ENCODE peak calls at places on chromosomes 7 and 10, in six cellular contexts. Z is GM12878, M is A549, C is IMR-90, B is HepG2, T is K562. H is an unnamed sample.
A peak's percentile ranks its signal among the peaks of the same experiment; 100 is the strongest.

GRCh38 chr10:12852732-12853131 is 148.8 kb downstream of the CCDC3 start:
- DNase-seq in B (no peak), Z (no peak), T (no peak), C (no peak), M (no peak), H (no peak)

GRCh38 chr7:21960922-21961321 is 15.2 kb upstream of the CDCA7L start:
- DNase-seq in B (no peak), M (no peak), C (peak; percentile 83), T (no peak), Z (no peak), H (no peak)

GRCh38 chr10:119104653-119105024 is 726 bp downstream of the DENND10 start:
- DNase-seq in T (no peak), B (no peak), Z (no peak), C (no peak), M (no peak), H (peak; percentile 39)

GRCh38 chr10:30581779-30582380 is 47.7 kb downstream of the LYZL2 start:
- DNase-seq in T (peak; percentile 68), Z (no peak), B (peak; percentile 51), C (peak; percentile 54), M (peak; percentile 64), H (peak; percentile 46)

GRCh38 chr7:129896568-129897382 is 56.0 kb downstream of the UBE2H start:
- DNase-seq in C (peak; percentile 38), Z (no peak), B (no peak), M (no peak), T (no peak), H (no peak)

GRCh38 chr7:103524042-103524907 is 78.3 kb upstream of the SLC26A5 start:
- DNase-seq in T (peak; percentile 42), C (peak; percentile 68), Z (no peak), B (peak; percentile 3), M (peak; percentile 7), H (peak; percentile 46)

GRCh38 chr7:111003883-111004282 is 87.0 kb upstream of the LRRN3 start:
- DNase-seq in C (no peak), M (no peak), Z (no peak), T (no peak), B (no peak), H (no peak)

GRCh38 chr7:85204496-85204895 is 17.6 kb upstream of the SEMA3D start:
- DNase-seq in M (no peak), Z (no peak), C (no peak), B (no peak), T (no peak), H (no peak)

GRCh38 chr7:135923700-135924261 is 53.4 kb downstream of the MTPN start:
- DNase-seq in T (peak; percentile 89), Z (no peak), C (peak; percentile 96), B (no peak), M (peak; percentile 87), H (no peak)

GRCh38 chr10:855079-855478 is 76.4 kb downstream of the LARP4B start:
- DNase-seq in T (no peak), Z (no peak), C (no peak), B (no peak), M (no peak), H (no peak)

GRCh38 chr7:782718-783449 is 49.4 kb upstream of the SUN1 start:
- DNase-seq in T (no peak), C (no peak), B (no peak), M (no peak), Z (no peak), H (no peak)

GRCh38 chr7:79317728-79318127 is 135.7 kb downstream of the MAGI2 start:
- DNase-seq in M (peak; percentile 46), B (peak; percentile 80), C (peak; percentile 97), Z (no peak), T (no peak), H (peak; percentile 16)

GRCh38 chr7:71220210-71220695 is 88.3 kb downstream of the GALNT17 start:
- DNase-seq in C (no peak), B (no peak), Z (no peak), T (no peak), M (no peak), H (no peak)

GRCh38 chr10:106711313-106711906 is 453.1 kb downstream of the SORCS1 start:
- DNase-seq in B (peak; percentile 23), Z (no peak), T (peak; percentile 74), C (no peak), M (peak; percentile 11), H (peak; percentile 78)

GRCh38 chr7:116316838-116317612 is 106.7 kb downstream of the TES start:
- DNase-seq in B (peak; percentile 54), M (peak; percentile 78), Z (peak; percentile 77), C (peak; percentile 99), T (no peak), H (no peak)

GRCh38 chr7:141145630-141145982 is 71.7 kb downstream of the TMEM178B start:
- DNase-seq in M (no peak), T (no peak), Z (no peak), B (no peak), C (no peak), H (no peak)

GRCh38 chr7:936131-937054 is 18.1 kb downstream of the ADAP1 start:
- DNase-seq in T (no peak), M (peak; percentile 82), B (no peak), Z (peak; percentile 92), C (peak; percentile 28), H (no peak)

GRCh38 chr7:23491502-23491901 is 21.2 kb upstream of the IGF2BP3 start:
- DNase-seq in M (no peak), B (no peak), C (no peak), Z (no peak), T (no peak), H (no peak)

GRCh38 chr10:58486821-58487220 is 25.9 kb upstream of the BICC1 start:
- DNase-seq in B (no peak), M (no peak), T (no peak), C (peak; percentile 29), Z (no peak), H (no peak)

DNA sequence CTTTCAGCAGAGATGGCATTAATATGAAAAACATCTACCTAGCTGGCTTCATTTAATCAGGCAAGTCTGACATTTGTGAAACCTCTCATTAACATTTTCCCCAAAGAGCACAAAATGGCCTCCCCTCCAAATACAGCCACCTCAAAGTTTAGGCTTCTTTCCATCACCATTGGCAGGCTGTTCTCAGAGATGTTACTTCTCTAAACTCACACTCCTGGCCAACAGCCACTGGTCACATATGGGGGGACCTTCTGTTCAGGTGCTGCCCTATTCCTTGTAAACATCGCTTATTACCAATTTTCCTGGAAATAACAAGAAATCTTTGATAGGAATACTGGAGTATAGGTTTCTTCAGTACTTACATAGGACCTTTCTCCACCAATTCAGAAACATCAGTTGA is 69.5 kb downstream of the GBF1 start:
- DNase-seq in T (no peak), Z (no peak), B (no peak), M (no peak), C (no peak), H (no peak)
- TF ChIP-seq BHLHE40 in T (no peak), Z (no peak), B (no peak), M (no peak), C (no peak), H (no peak)

GRCh38 chr7:2843711-2844152 is 376 bp downstream of the GNA12 start:
- DNase-seq in Z (no peak), M (no peak), B (no peak), C (peak; percentile 34), T (peak; percentile 42), H (peak; percentile 50)
- TF ChIP-seq BHLHE40 in Z (no peak), M (no peak), B (no peak), C (no peak), T (no peak), H (no peak)

GRCh38 chr7:131040467-131040932 is 287.2 kb upstream of the MKLN1 start:
- DNase-seq in M (peak; percentile 58), C (peak; percentile 77), Z (no peak), T (peak; percentile 76), B (peak; percentile 57), H (peak; percentile 62)
- TF ChIP-seq BHLHE40 in M (no peak), C (no peak), Z (no peak), T (no peak), B (no peak), H (no peak)

GRCh38 chr7:55188590-55189446 is 170.0 kb downstream of the EGFR start:
- DNase-seq in M (no peak), B (peak; percentile 90), C (no peak), T (peak; percentile 20), Z (no peak), H (no peak)

GRCh38 chr7:55183897-55184296 is 165.1 kb downstream of the EGFR start:
- DNase-seq in Z (no peak), B (no peak), C (no peak), T (no peak), M (no peak), H (no peak)

GRCh38 chr7:55185321-55185802 is 166.5 kb downstream of the EGFR start:
- DNase-seq in B (no peak), C (peak; percentile 35), M (no peak), Z (no peak), T (no peak), H (no peak)

GRCh38 chr7:55187701-55188491 is 169.1 kb downstream of the EGFR start:
- DNase-seq in C (no peak), B (peak; percentile 40), T (no peak), Z (no peak), M (no peak), H (no peak)

GRCh38 chr7:55185941-55186609 is 167.3 kb downstream of the EGFR start:
- DNase-seq in B (peak; percentile 78), Z (no peak), T (peak; percentile 17), M (peak; percentile 92), C (peak; percentile 96), H (no peak)
- TF ChIP-seq BHLHE40 in B (peak; percentile 66), Z (no peak), T (no peak), M (no peak), C (peak; percentile 94), H (no peak)

H was measured in HEK293T.